ENCODE peak calls at places on chromosomes 11 and 22, in four cellular contexts. R is psoas muscle, K is GM23338, L is heart right ventricle. W is an unnamed sample. For H3K36me3, the result is how much of the 10 kb centered on the place peaks cover.

GRCh38 chr22:44569516-44569915 is 71.5 kb upstream of the RTL6 start:
- DNase-seq in R (peak), K (no peak), L (no peak), W (no peak)

GRCh38 chr22:43399338-43399979 is 12.4 kb upstream of the MPPED1 start:
- DNase-seq in L (no peak), R (no peak), K (no peak), W (peak)

GRCh38 chr11:59754494-59754858 is 700 bp upstream of the STX3 start:
- DNase-seq in L (no peak), K (peak), R (no peak), W (no peak)

GRCh38 chr11:74984070-74984469 is 4.7 kb upstream of the NEU3 start:
- DNase-seq in K (no peak), R (no peak), L (no peak), W (no peak)

GRCh38 chr11:13343931-13344717 is 66.5 kb downstream of the BMAL1 start:
- DNase-seq in R (peak), K (peak), L (peak), W (no peak)

GRCh38 chr11:122323754-122324421 is 207.9 kb upstream of the BLID start:
- DNase-seq in K (no peak), L (no peak), R (no peak), W (no peak)

GRCh38 chr11:109040303-109040702 is 375.4 kb downstream of the DDX10 start:
- DNase-seq in R (no peak), K (peak), L (no peak), W (no peak)

GRCh38 chr22:28142361-28142801 is 223.3 kb upstream of the PITPNB start:
- DNase-seq in L (no peak), R (no peak), K (no peak), W (no peak)

GRCh38 chr22:19822301-19823117 is 32.2 kb downstream of the GNB1L start:
- DNase-seq in L (no peak), R (no peak), K (no peak), W (peak)

GRCh38 chr11:81644239-81644840 is 1089.3 kb downstream of the FAM181B start:
- DNase-seq in R (no peak), K (peak), L (no peak), W (no peak)

GRCh38 chr11:15212876-15213275 is 98.2 kb downstream of the INSC start:
- DNase-seq in R (no peak), K (no peak), L (no peak), W (no peak)

GRCh38 chr11:41836426-41836825 is 377.0 kb upstream of the LRRC4C start:
- DNase-seq in K (no peak), L (no peak), R (no peak), W (no peak)

GRCh38 chr11:32830413-32830738 is 649 bp downstream of the PRRG4 start:
- DNase-seq in K (peak), R (no peak), L (no peak), W (no peak)

GRCh38 chr11:65556470-65557279 is 1.5 kb downstream of the LTBP3 start:
- DNase-seq in K (no peak), L (no peak), R (no peak), W (no peak)

GRCh38 chr22:41523464-41524221 is 20.6 kb downstream of the POLR3H start:
- DNase-seq in K (peak), L (no peak), R (no peak), W (peak)

GRCh38 chr11:8250981-8251620 is 12.6 kb downstream of the LMO1 start:
- DNase-seq in R (peak), L (no peak), K (no peak), W (no peak)

GRCh38 chr11:18749681-18750319 is 23.8 kb upstream of the IGSF22 start:
- DNase-seq in L (no peak), R (no peak), K (peak), W (peak)

GRCh38 chr11:13036235-13036634 is 27.1 kb downstream of the RASSF10 start:
- DNase-seq in K (no peak), R (no peak), L (no peak), W (no peak)

GRCh38 chr22:35746248-35746647 is 28.6 kb downstream of the APOL5 start:
- DNase-seq in K (no peak), R (peak), L (peak), W (no peak)

GRCh38 chr22:18024276-18024939 is at the start of gene MICAL3:
- DNase-seq in R (peak), L (peak), K (peak), W (peak)

GRCh38 chr11:126335463-126335760 is 20.1 kb upstream of the ST3GAL4 start:
- DNase-seq in K (no peak), R (peak), L (no peak), W (peak)
- H3K27ac ChIP-seq in K (peak), R (peak), L (peak), W (no peak)

GRCh38 chr11:119016216-119017009 is 1.7 kb downstream of the RPS25 start:
- DNase-seq in K (no peak), R (no peak), L (no peak), W (no peak)
- H3K4me3 ChIP-seq in K (peak), R (peak), L (no peak), W (no peak)

GRCh38 chr11:134159652-134160051 is 64.1 kb downstream of the NCAPD3 start:
- DNase-seq in R (no peak), L (no peak), K (no peak), W (no peak)
- H3K36me3 ChIP-seq in R (half or more), L (under half), K (half or more), W (under half)

GRCh38 chr11:112228706-112229105 is 2.5 kb downstream of the PTS start:
- DNase-seq in K (no peak), R (no peak), L (no peak), W (no peak)

GRCh38 chr11:112229159-112229558 is 2.9 kb downstream of the PTS start:
- DNase-seq in R (no peak), L (no peak), K (no peak), W (no peak)

GRCh38 chr11:112231952-112232351 is 5.7 kb downstream of the PTS start:
- DNase-seq in K (no peak), L (no peak), R (no peak), W (no peak)

GRCh38 chr11:112227471-112227870 is 1.2 kb downstream of the PTS start:
- DNase-seq in L (no peak), R (no peak), K (no peak), W (no peak)

DNA sequence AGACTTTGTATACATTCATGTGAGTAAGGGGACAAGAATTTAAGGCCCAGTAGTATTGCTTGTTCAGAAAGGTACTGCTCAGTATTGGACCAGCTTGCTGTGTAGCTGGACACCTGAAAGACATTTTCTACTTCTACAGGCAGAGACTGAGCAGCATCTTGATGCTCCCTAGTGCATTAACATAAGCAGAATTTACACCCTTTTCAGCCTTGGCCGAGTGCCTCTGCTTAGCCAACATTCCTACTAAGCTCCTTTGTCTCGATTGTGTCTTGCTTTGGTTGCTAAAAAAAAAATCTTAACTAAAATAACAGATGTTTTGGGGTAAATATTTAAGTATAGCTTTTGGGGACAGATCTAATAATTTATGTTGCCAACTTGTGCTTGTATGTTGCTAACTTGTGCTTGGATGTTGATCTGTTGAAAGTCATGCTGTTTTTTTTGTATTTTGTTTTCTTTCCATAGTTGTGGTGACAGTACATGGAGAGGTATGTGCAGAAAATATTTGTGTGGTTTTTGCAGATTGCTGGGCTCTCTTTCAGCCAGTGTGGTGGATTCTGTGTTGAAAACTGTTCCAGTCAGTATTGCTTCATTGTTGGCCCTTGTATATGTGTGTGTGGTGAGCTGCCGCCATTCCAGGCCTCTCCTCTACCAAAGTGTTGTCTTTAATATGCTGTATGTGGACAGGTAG is 3.7 kb downstream of the PTS start:
- DNase-seq in K (no peak), R (no peak), L (no peak), W (no peak)
- H3K27ac ChIP-seq in K (no peak), R (no peak), L (no peak), W (no peak)

GRCh38 chr11:102112654-102112926 is 2.3 kb downstream of the YAP1 start:
- DNase-seq in R (no peak), K (no peak), L (no peak), W (no peak)
- H3K4me3 ChIP-seq in R (peak), K (peak), L (peak), W (peak)

DNA sequence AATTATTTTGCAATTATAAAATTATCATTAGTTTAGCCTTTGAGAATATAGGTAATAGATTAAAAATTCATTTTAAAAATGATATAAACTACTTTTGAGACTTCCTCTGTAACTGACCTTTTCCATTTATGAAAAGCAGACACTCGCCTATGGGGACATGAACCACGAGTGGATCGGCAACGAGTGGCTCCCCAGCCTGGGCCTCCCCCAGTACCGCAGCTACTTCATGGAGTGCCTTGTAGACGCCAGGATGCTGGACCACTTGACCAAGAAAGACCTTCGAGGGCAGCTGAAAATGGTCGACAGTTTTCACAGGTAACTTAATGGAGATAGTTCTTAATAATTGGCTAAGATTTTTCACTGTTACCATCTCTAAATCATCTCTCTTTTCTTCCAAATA is 26.3 kb upstream of the CTTN start:
- DNase-seq in R (no peak), L (no peak), K (no peak), W (peak)
- H3K36me3 ChIP-seq in R (half or more), L (under half), K (under half), W (under half)